ENCODE peak calls at places on chromosomes 5 and 9, in four cellular contexts. One of them, this sample, is unnamed.
A peak's percentile ranks its signal among the peaks of the same experiment; 100 is the strongest.

GRCh38 chr5:80686757-80687156 is 32.0 kb upstream of the DHFR start:
- DNase-seq in IMR-90: peak; percentile 36
- DNase-seq in Calu3: no peak
- DNase-seq in tibial artery: no peak
- DNase-seq in this sample: no peak

GRCh38 chr9:91720746-91721705 is 229.0 kb downstream of the ROR2 start:
- DNase-seq in Calu3: no peak
- DNase-seq in tibial artery: no peak
- DNase-seq in IMR-90: no peak
- DNase-seq in this sample: no peak

GRCh38 chr9:113577525-113578261 is 114.2 kb downstream of the RGS3 start:
- DNase-seq in IMR-90: peak; percentile 81
- DNase-seq in Calu3: no peak
- DNase-seq in tibial artery: no peak
- DNase-seq in this sample: no peak

GRCh38 chr5:145887217-145887616 is 14.4 kb upstream of the GRXCR2 start:
- DNase-seq in Calu3: no peak
- DNase-seq in tibial artery: no peak
- DNase-seq in IMR-90: no peak
- DNase-seq in this sample: no peak

GRCh38 chr9:14428781-14429230 is 114.9 kb upstream of the NFIB start:
- DNase-seq in tibial artery: peak; percentile 78
- DNase-seq in Calu3: peak; percentile 63
- DNase-seq in IMR-90: peak; percentile 69
- DNase-seq in this sample: peak; percentile 82

GRCh38 chr9:15308511-15308910 is 1.5 kb upstream of the TTC39B start:
- DNase-seq in tibial artery: no peak
- DNase-seq in IMR-90: peak; percentile 85
- DNase-seq in Calu3: no peak
- DNase-seq in this sample: no peak

GRCh38 chr5:96641368-96641767 is 20.8 kb upstream of the CAST start:
- DNase-seq in IMR-90: peak; percentile 57
- DNase-seq in Calu3: no peak
- DNase-seq in tibial artery: no peak
- DNase-seq in this sample: no peak

GRCh38 chr9:114621975-114622609 is 11.0 kb downstream of the TMEM268 start:
- DNase-seq in IMR-90: peak; percentile 84
- DNase-seq in tibial artery: no peak
- DNase-seq in Calu3: no peak
- DNase-seq in this sample: no peak

GRCh38 chr9:135794361-135794885 is 92.4 kb downstream of the KCNT1 start:
- DNase-seq in Calu3: no peak
- DNase-seq in IMR-90: no peak
- DNase-seq in tibial artery: no peak
- DNase-seq in this sample: no peak

GRCh38 chr5:50352390-50352789 is 88.7 kb downstream of the EMB start:
- DNase-seq in tibial artery: no peak
- DNase-seq in Calu3: no peak
- DNase-seq in IMR-90: no peak
- DNase-seq in this sample: no peak

GRCh38 chr9:87128844-87129493 is 181.7 kb upstream of the GAS1 start:
- DNase-seq in Calu3: no peak
- DNase-seq in IMR-90: no peak
- DNase-seq in tibial artery: no peak
- DNase-seq in this sample: no peak

GRCh38 chr5:1652873-1653707 is 129.3 kb upstream of the LPCAT1 start:
- DNase-seq in tibial artery: no peak
- DNase-seq in IMR-90: no peak
- DNase-seq in Calu3: no peak
- DNase-seq in this sample: peak; percentile 65

GRCh38 chr9:73565833-73566465 is 414.3 kb downstream of the ANXA1 start:
- DNase-seq in IMR-90: no peak
- DNase-seq in Calu3: peak; percentile 41
- DNase-seq in tibial artery: no peak
- DNase-seq in this sample: no peak

GRCh38 chr5:72325566-72326297 is 5.6 kb downstream of the PTCD2 start:
- DNase-seq in IMR-90: peak; percentile 85
- DNase-seq in tibial artery: no peak
- DNase-seq in Calu3: no peak
- DNase-seq in this sample: no peak

GRCh38 chr5:38479315-38479904 is 77.0 kb downstream of the LIFR start:
- DNase-seq in IMR-90: peak; percentile 28
- DNase-seq in Calu3: no peak
- DNase-seq in tibial artery: no peak
- DNase-seq in this sample: no peak

GRCh38 chr5:140840978-140841962 is at the start of gene PCDHA8:
- DNase-seq in tibial artery: no peak
- DNase-seq in IMR-90: no peak
- DNase-seq in Calu3: no peak
- DNase-seq in this sample: no peak

GRCh38 chr9:91536211-91536691 is 112.6 kb upstream of the NFIL3 start:
- DNase-seq in tibial artery: no peak
- DNase-seq in Calu3: peak; percentile 14
- DNase-seq in IMR-90: peak; percentile 90
- DNase-seq in this sample: no peak

GRCh38 chr9:98031935-98032334 is 24.6 kb upstream of the NANS start:
- DNase-seq in tibial artery: no peak
- DNase-seq in Calu3: no peak
- DNase-seq in IMR-90: peak; percentile 90
- DNase-seq in this sample: no peak

GRCh38 chr5:154202379-154203260 is 12.1 kb downstream of the GALNT10 start:
- DNase-seq in IMR-90: no peak
- DNase-seq in tibial artery: no peak
- DNase-seq in Calu3: no peak
- DNase-seq in this sample: no peak

GRCh38 chr5:171388816-171389168 is 1.1 kb downstream of the NPM1 start:
- DNase-seq in Calu3: no peak
- DNase-seq in tibial artery: no peak
- DNase-seq in IMR-90: no peak
- DNase-seq in this sample: no peak

GRCh38 chr9:132242621-132243155 is 80.8 kb downstream of the NTNG2 start:
- DNase-seq in IMR-90: no peak
- DNase-seq in Calu3: no peak
- DNase-seq in tibial artery: no peak
- DNase-seq in this sample: no peak

GRCh38 chr5:150582281-150582791 is 58.1 kb upstream of the SYNPO start:
- DNase-seq in tibial artery: peak; percentile 59
- DNase-seq in Calu3: no peak
- DNase-seq in IMR-90: peak; percentile 69
- DNase-seq in this sample: no peak

GRCh38 chr5:109705596-109705995 is 15.9 kb downstream of the MAN2A1 start:
- DNase-seq in Calu3: no peak
- DNase-seq in IMR-90: peak; percentile 69
- DNase-seq in tibial artery: no peak
- DNase-seq in this sample: no peak

GRCh38 chr5:103283120-103283519 is 24.6 kb downstream of the MACIR start:
- DNase-seq in tibial artery: no peak
- DNase-seq in Calu3: no peak
- DNase-seq in IMR-90: no peak
- DNase-seq in this sample: no peak

GRCh38 chr5:63860379-63860778 is 101.9 kb downstream of the HTR1A start:
- DNase-seq in Calu3: no peak
- DNase-seq in IMR-90: no peak
- DNase-seq in tibial artery: no peak
- DNase-seq in this sample: no peak

GRCh38 chr9:278651-279050 is 64.0 kb downstream of the DOCK8 start:
- DNase-seq in tibial artery: no peak
- DNase-seq in Calu3: no peak
- DNase-seq in IMR-90: no peak
- DNase-seq in this sample: no peak

GRCh38 chr9:127769985-127770904 is 8.2 kb downstream of the SH2D3C start:
- DNase-seq in tibial artery: no peak
- DNase-seq in Calu3: no peak
- DNase-seq in IMR-90: no peak
- DNase-seq in this sample: no peak
- TF ChIP-seq CTCF in tibial artery: no peak
- TF ChIP-seq CTCF in Calu3: no peak
- TF ChIP-seq CTCF in IMR-90: no peak
- TF ChIP-seq CTCF in this sample: no peak

GRCh38 chr9:126676102-126676684 is 62.5 kb downstream of the LMX1B start:
- DNase-seq in Calu3: no peak
- DNase-seq in IMR-90: no peak
- DNase-seq in tibial artery: no peak
- DNase-seq in this sample: no peak

GRCh38 chr9:126677188-126678084 is 63.7 kb downstream of the LMX1B start:
- DNase-seq in IMR-90: no peak
- DNase-seq in tibial artery: no peak
- DNase-seq in Calu3: no peak
- DNase-seq in this sample: no peak

GRCh38 chr9:126681336-126681735 is 67.6 kb downstream of the LMX1B start:
- DNase-seq in tibial artery: no peak
- DNase-seq in Calu3: no peak
- DNase-seq in IMR-90: no peak
- DNase-seq in this sample: no peak

GRCh38 chr9:126676685-126677143 is 63.0 kb downstream of the LMX1B start:
- DNase-seq in IMR-90: no peak
- DNase-seq in Calu3: no peak
- DNase-seq in tibial artery: no peak
- DNase-seq in this sample: no peak

DNA sequence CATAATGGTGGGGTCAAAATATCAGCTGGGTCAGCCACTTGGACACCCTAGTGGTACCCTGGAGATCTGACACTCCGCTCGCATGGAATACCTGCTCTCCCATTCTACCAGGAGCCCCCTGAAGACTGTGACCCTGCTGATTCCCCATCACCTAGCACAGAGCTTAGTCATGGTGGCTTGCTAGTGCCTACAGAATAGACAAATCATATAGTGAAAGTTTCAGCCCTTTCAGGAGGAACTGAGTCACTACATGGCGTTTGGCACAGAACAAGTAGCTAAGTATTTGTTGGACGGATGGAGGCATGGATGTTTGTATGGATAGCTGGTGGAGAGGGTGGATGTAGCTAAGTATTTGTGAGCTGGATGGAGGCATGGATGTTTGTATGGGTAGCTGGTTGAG is 65.3 kb downstream of the LMX1B start:
- DNase-seq in tibial artery: no peak
- DNase-seq in IMR-90: no peak
- DNase-seq in Calu3: no peak
- DNase-seq in this sample: no peak
- TF ChIP-seq CTCF in tibial artery: no peak
- TF ChIP-seq CTCF in IMR-90: no peak
- TF ChIP-seq CTCF in Calu3: no peak
- TF ChIP-seq CTCF in this sample: peak; percentile 43

GRCh38 chr5:163789870-163790269 is 284.5 kb downstream of the MAT2B start:
- DNase-seq in tibial artery: no peak
- DNase-seq in IMR-90: peak; percentile 66
- DNase-seq in Calu3: no peak
- DNase-seq in this sample: no peak
- TF ChIP-seq CTCF in tibial artery: no peak
- TF ChIP-seq CTCF in IMR-90: no peak
- TF ChIP-seq CTCF in Calu3: no peak
- TF ChIP-seq CTCF in this sample: no peak

GRCh38 chr9:88781500-88782391 is 209.5 kb upstream of the S1PR3 start:
- DNase-seq in Calu3: no peak
- DNase-seq in tibial artery: peak; percentile 73
- DNase-seq in IMR-90: peak; percentile 74
- DNase-seq in this sample: no peak
- TF ChIP-seq CTCF in Calu3: no peak
- TF ChIP-seq CTCF in tibial artery: peak; percentile 32
- TF ChIP-seq CTCF in IMR-90: peak; percentile 53
- TF ChIP-seq CTCF in this sample: no peak

GRCh38 chr5:179404321-179405053 is 59.2 kb upstream of the ADAMTS2 start:
- DNase-seq in tibial artery: no peak
- DNase-seq in IMR-90: peak; percentile 42
- DNase-seq in Calu3: no peak
- DNase-seq in this sample: peak; percentile 51
- TF ChIP-seq CTCF in tibial artery: peak; percentile 48
- TF ChIP-seq CTCF in IMR-90: peak; percentile 57
- TF ChIP-seq CTCF in Calu3: no peak
- TF ChIP-seq CTCF in this sample: peak; percentile 30

GRCh38 chr5:75338408-75338807 is 1.4 kb downstream of the HMGCR start:
- DNase-seq in IMR-90: no peak
- DNase-seq in tibial artery: no peak
- DNase-seq in Calu3: no peak
- DNase-seq in this sample: no peak

GRCh38 chr5:75337366-75338021 is 474 bp downstream of the HMGCR start:
- DNase-seq in IMR-90: no peak
- DNase-seq in Calu3: no peak
- DNase-seq in tibial artery: peak; percentile 68
- DNase-seq in this sample: peak; percentile 74

GRCh38 chr5:75335952-75336624 is 932 bp upstream of the HMGCR start:
- DNase-seq in Calu3: peak; percentile 70
- DNase-seq in IMR-90: peak; percentile 88
- DNase-seq in tibial artery: no peak
- DNase-seq in this sample: no peak

GRCh38 chr5:75335486-75335885 is 1.5 kb upstream of the HMGCR start:
- DNase-seq in tibial artery: no peak
- DNase-seq in IMR-90: no peak
- DNase-seq in Calu3: no peak
- DNase-seq in this sample: no peak

GRCh38 chr5:75336625-75337336 is at the start of gene HMGCR:
- DNase-seq in Calu3: peak; percentile 99
- DNase-seq in IMR-90: peak; percentile 100
- DNase-seq in tibial artery: peak; percentile 99
- DNase-seq in this sample: peak; percentile 98
- TF ChIP-seq CTCF in Calu3: no peak
- TF ChIP-seq CTCF in IMR-90: peak; percentile 38
- TF ChIP-seq CTCF in tibial artery: no peak
- TF ChIP-seq CTCF in this sample: peak; percentile 45

GRCh38 chr9:133460405-133461175 is 812 bp downstream of the CACFD1 start:
- DNase-seq in Calu3: peak; percentile 55
- DNase-seq in IMR-90: no peak
- DNase-seq in tibial artery: peak; percentile 83
- DNase-seq in this sample: no peak

GRCh38 chr9:133463864-133464615 is 4.3 kb downstream of the CACFD1 start:
- DNase-seq in tibial artery: no peak
- DNase-seq in IMR-90: no peak
- DNase-seq in Calu3: no peak
- DNase-seq in this sample: no peak

GRCh38 chr9:133464638-133465037 is 4.9 kb downstream of the CACFD1 start:
- DNase-seq in tibial artery: no peak
- DNase-seq in Calu3: no peak
- DNase-seq in IMR-90: no peak
- DNase-seq in this sample: no peak

GRCh38 chr9:133461975-133462374 is 2.2 kb downstream of the CACFD1 start:
- DNase-seq in Calu3: no peak
- DNase-seq in IMR-90: no peak
- DNase-seq in tibial artery: no peak
- DNase-seq in this sample: no peak

GRCh38 chr9:133463234-133463863 is 3.6 kb downstream of the CACFD1 start:
- DNase-seq in Calu3: peak; percentile 23
- DNase-seq in IMR-90: no peak
- DNase-seq in tibial artery: no peak
- DNase-seq in this sample: no peak
- TF ChIP-seq CTCF in Calu3: no peak
- TF ChIP-seq CTCF in IMR-90: no peak
- TF ChIP-seq CTCF in tibial artery: no peak
- TF ChIP-seq CTCF in this sample: no peak